ENCODE peak calls at places on chromosomes 13 and 19, in four cellular contexts. J, Y, O and A are unnamed samples.

GRCh38 chr13:79522583-79522982 is 41.6 kb downstream of the NDFIP2 start:
- DNase-seq in J (peak; percentile 19), Y (no peak), O (no peak), A (no peak)

GRCh38 chr13:34357435-34358232 is 539.7 kb downstream of the RFC3 start:
- DNase-seq in J (peak; percentile 86), Y (no peak), O (no peak), A (no peak)

GRCh38 chr19:16454519-16454918 is 17.3 kb downstream of the EPS15L1 start:
- DNase-seq in J (no peak), Y (no peak), O (no peak), A (no peak)

GRCh38 chr13:75258159-75258782 is 223.7 kb downstream of the TBC1D4 start:
- DNase-seq in J (peak; percentile 33), Y (no peak), O (no peak), A (no peak)

GRCh38 chr13:95571941-95572340 is 19.4 kb downstream of the CLDN10 start:
- DNase-seq in J (no peak), Y (no peak), O (no peak), A (peak; percentile 33)

GRCh38 chr13:80171096-80171495 is 169.8 kb downstream of the SPRY2 start:
- DNase-seq in J (no peak), Y (no peak), O (no peak), A (no peak)

GRCh38 chr19:7063764-7064418 is 5.4 kb upstream of the MBD3L3 start:
- DNase-seq in J (no peak), Y (no peak), O (no peak), A (no peak)

GRCh38 chr19:6740589-6741348 is 1.3 kb downstream of the TRIP10 start:
- DNase-seq in J (no peak), Y (no peak), O (no peak), A (peak; percentile 19)